ENCODE peak calls at places on chromosomes 1 and 21, in ten cellular contexts. Y, O, P, Z, D, E, J, F, B and X are unnamed samples.

GRCh38 chr1:65002156-65002507 is 35.8 kb upstream of the JAK1 start:
- DNase-seq in P (no peak), J (no peak), D (no peak), O (no peak), Y (no peak), F (no peak), B (no peak), E (no peak), Z (no peak), X (no peak)

GRCh38 chr1:21217812-21218596 is 41.3 kb upstream of the EIF4G3 start:
- DNase-seq in F (peak; percentile 93), B (no peak), E (peak; percentile 65), D (peak; percentile 28), Z (peak; percentile 41), O (peak; percentile 30), Y (no peak), P (peak; percentile 89), J (no peak), X (no peak)

GRCh38 chr1:211736351-211736915 is 61.0 kb upstream of the NEK2 start:
- DNase-seq in F (no peak), O (no peak), D (no peak), P (no peak), Z (no peak), Y (no peak), J (no peak), B (no peak), E (no peak), X (no peak)

GRCh38 chr1:230633469-230633868 is 8.8 kb upstream of the COG2 start:
- DNase-seq in P (no peak), E (no peak), F (no peak), Y (no peak), D (peak; percentile 20), O (no peak), J (no peak), B (no peak), Z (no peak), X (no peak)

GRCh38 chr1:204565617-204566582 is 49.7 kb downstream of the MDM4 start:
- DNase-seq in B (peak; percentile 95), O (peak; percentile 72), Y (no peak), J (peak; percentile 64), P (peak; percentile 81), Z (peak; percentile 97), F (peak; percentile 40), D (peak; percentile 82), E (peak; percentile 86), X (no peak)

GRCh38 chr1:116990612-116991151 is 10.9 kb upstream of the CD101 start:
- DNase-seq in E (peak; percentile 6), Y (no peak), Z (no peak), P (no peak), D (peak; percentile 10), F (no peak), J (no peak), O (peak; percentile 94), B (peak; percentile 34), X (no peak)

GRCh38 chr1:16091296-16091695 is 17.8 kb upstream of the FAM131C start:
- DNase-seq in Z (peak; percentile 45), D (no peak), E (no peak), Y (no peak), O (no peak), P (no peak), F (no peak), B (peak; percentile 13), J (no peak), X (no peak)

GRCh38 chr1:18484726-18485125 is 4.0 kb downstream of the KLHDC7A start:
- DNase-seq in B (no peak), P (no peak), J (no peak), Z (no peak), O (no peak), D (no peak), F (no peak), Y (no peak), E (no peak), X (no peak)

GRCh38 chr1:8285103-8285502 is 32.8 kb upstream of the SLC45A1 start:
- DNase-seq in P (no peak), D (no peak), J (no peak), O (no peak), B (no peak), Y (no peak), F (no peak), E (no peak), Z (no peak), X (no peak)

GRCh38 chr1:240693036-240693435 is 81.1 kb upstream of the GREM2 start:
- DNase-seq in P (no peak), Z (no peak), E (no peak), Y (no peak), J (no peak), O (no peak), F (no peak), B (no peak), D (no peak), X (no peak)

GRCh38 chr21:41316641-41317392 is at the start of gene FAM3B:
- DNase-seq in E (no peak), F (peak; percentile 80), D (no peak), Z (no peak), B (peak; percentile 59), J (peak; percentile 29), P (peak; percentile 88), Y (no peak), O (no peak), X (no peak)